ENCODE peak calls at places on chromosomes 6 and 20, in ten cellular contexts. R, T, M, S, F, D, N, A, I and E are unnamed samples.

GRCh38 chr6:235763-236360 is 56.4 kb upstream of the DUSP22 start:
- DNase-seq in M (peak; percentile 78), I (no peak), R (no peak), A (peak; percentile 87), S (peak; percentile 85), T (no peak), F (no peak), N (no peak), D (no peak), E (no peak)

GRCh38 chr6:43758617-43759050 is 11.4 kb upstream of the VEGFA start:
- DNase-seq in N (peak; percentile 13), D (peak; percentile 68), A (no peak), T (peak; percentile 56), I (no peak), S (no peak), R (no peak), F (no peak), M (no peak), E (no peak)

GRCh38 chr6:147715035-147715434 is 206.5 kb downstream of the SAMD5 start:
- DNase-seq in T (no peak), N (no peak), S (no peak), F (no peak), A (no peak), D (no peak), M (no peak), I (no peak), R (no peak), E (no peak)

GRCh38 chr20:18307301-18307700 is 19.0 kb downstream of the ZNF133 start:
- DNase-seq in S (no peak), D (no peak), R (no peak), I (no peak), A (no peak), F (no peak), N (no peak), M (no peak), T (no peak), E (no peak)

GRCh38 chr20:45080867-45081616 is 19.9 kb downstream of the KCNS1 start:
- DNase-seq in M (peak; percentile 56), F (no peak), N (no peak), D (no peak), R (no peak), T (peak; percentile 58), I (no peak), A (no peak), S (no peak), E (no peak)

GRCh38 chr6:108793449-108794134 is 54.6 kb upstream of the ARMC2 start:
- DNase-seq in A (no peak), T (no peak), R (no peak), S (no peak), I (no peak), M (no peak), N (no peak), F (no peak), D (no peak), E (no peak)

GRCh38 chr6:163415620-163416379 is 1.3 kb downstream of the QKI start:
- DNase-seq in S (peak; percentile 72), F (peak; percentile 64), N (peak; percentile 58), A (peak; percentile 80), D (peak; percentile 71), I (peak; percentile 31), M (peak; percentile 66), R (no peak), T (no peak), E (no peak)

GRCh38 chr6:37938909-37939308 is 119.4 kb downstream of the ZFAND3 start:
- DNase-seq in T (no peak), I (no peak), D (no peak), N (no peak), R (no peak), M (peak; percentile 13), S (no peak), A (no peak), F (no peak), E (no peak)

GRCh38 chr20:64229537-64230061 is 25.9 kb upstream of the PCMTD2 start:
- DNase-seq in F (peak; percentile 2), D (no peak), T (no peak), M (no peak), A (no peak), N (no peak), S (no peak), I (no peak), R (no peak), E (no peak)

GRCh38 chr6:75143186-75143585 is 62.7 kb downstream of the COL12A1 start:
- DNase-seq in S (no peak), I (no peak), A (no peak), T (no peak), M (peak; percentile 83), D (no peak), R (peak; percentile 70), N (no peak), F (no peak), E (no peak)

GRCh38 chr6:25083784-25084507 is 148.2 kb upstream of the RIPOR2 start:
- DNase-seq in F (no peak), A (no peak), I (no peak), R (no peak), D (no peak), T (no peak), S (no peak), N (no peak), M (no peak), E (no peak)

GRCh38 chr6:138504764-138505689 is 5.7 kb upstream of the NHSL1 start:
- DNase-seq in A (no peak), D (no peak), F (no peak), M (no peak), S (no peak), T (no peak), N (no peak), I (no peak), R (no peak), E (no peak)

DNA sequence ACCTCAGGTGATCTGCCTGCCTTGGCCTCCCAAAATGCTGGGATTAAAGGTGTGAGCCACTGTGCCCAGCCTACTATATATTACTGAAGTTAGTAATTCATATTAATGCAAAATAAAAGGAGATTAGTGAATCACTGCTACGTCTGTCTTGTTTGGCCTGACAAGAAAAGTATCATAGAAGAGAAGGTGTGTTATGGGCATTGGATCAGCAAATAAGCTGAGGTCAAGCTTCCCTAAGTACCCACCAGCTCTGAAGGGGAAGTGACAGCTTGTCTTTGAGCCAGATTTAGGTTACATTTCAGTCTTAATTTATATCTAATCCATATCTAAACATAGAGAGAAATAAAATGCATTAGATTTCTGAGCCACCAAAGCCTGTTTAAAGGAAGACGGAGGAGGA is 7.1 kb downstream of the SGK1 start:
- DNase-seq in M (no peak), D (no peak), A (no peak), T (no peak), F (no peak), S (no peak), R (no peak), N (no peak), I (no peak), E (no peak)
- TF ChIP-seq CTCF in M (no peak), D (no peak), A (no peak), T (no peak), F (no peak), S (no peak), R (no peak), N (no peak), I (no peak), E (no peak)

DNA sequence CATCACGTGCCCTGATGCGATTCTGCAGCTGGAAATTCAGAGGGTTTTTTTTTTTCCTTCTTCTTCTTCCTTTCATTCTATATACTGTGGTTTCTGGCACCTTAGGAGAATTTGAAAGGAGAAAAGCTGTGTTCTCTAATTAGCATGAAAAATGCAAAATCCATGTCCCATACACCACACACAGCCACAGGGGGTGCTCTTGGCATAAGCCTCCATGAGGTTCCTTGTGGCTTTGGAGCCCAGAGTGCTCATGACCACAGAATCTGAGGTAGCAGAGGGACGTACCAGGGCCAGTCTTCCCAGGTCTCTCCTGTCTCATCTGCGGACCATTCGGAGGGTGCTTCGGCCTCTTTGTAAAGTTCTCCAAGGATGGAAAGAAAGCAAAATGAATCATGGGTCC is 258.4 kb upstream of the CDH4 start:
- DNase-seq in M (peak; percentile 17), A (no peak), F (no peak), D (no peak), S (no peak), R (no peak), N (no peak), I (no peak), T (no peak), E (no peak)
- TF ChIP-seq CTCF in M (peak; percentile 37), A (no peak), F (no peak), D (no peak), S (no peak), R (peak; percentile 15), N (no peak), I (no peak), T (no peak), E (no peak)

GRCh38 chr6:51565472-51565871 is 521.9 kb downstream of the PKHD1 start:
- DNase-seq in S (no peak), I (no peak), M (no peak), F (no peak), N (no peak), D (no peak), R (no peak), A (no peak), T (no peak), E (no peak)

GRCh38 chr6:51570168-51570921 is 517.1 kb downstream of the PKHD1 start:
- DNase-seq in F (no peak), I (no peak), T (no peak), S (no peak), N (no peak), M (no peak), D (no peak), R (no peak), A (no peak), E (no peak)

GRCh38 chr6:51571168-51571567 is 516.2 kb downstream of the PKHD1 start:
- DNase-seq in S (no peak), A (no peak), F (no peak), D (no peak), T (no peak), M (no peak), R (no peak), I (no peak), N (no peak), E (no peak)

GRCh38 chr6:51568771-51569170 is 518.6 kb downstream of the PKHD1 start:
- DNase-seq in I (no peak), N (no peak), D (no peak), F (no peak), S (no peak), R (no peak), A (no peak), M (no peak), T (peak; percentile 9), E (no peak)

DNA sequence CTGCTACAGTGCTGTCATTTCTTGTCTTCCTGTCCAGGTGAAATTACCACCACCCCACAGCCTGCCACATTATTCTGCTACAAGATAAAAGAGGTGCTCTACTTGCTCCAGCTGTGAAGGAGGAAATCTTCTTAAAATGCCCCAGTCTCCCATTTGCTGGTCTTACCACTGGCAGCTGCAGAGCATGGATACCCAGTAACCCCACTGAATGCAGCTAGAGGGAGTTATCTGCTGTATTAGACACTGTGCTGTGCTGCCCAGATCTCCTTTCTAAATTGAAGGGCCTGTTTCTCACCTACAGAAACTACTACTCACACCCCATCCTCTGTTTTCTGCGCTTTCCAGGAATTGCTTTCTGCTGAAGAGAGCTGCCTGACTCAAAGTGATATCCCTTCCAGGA is 517.8 kb downstream of the PKHD1 start:
- DNase-seq in A (peak; percentile 9), T (no peak), R (no peak), S (no peak), D (no peak), F (no peak), M (no peak), N (no peak), I (no peak), E (no peak)
- TF ChIP-seq CTCF in A (peak; percentile 2), T (no peak), R (no peak), S (peak; percentile 4), D (no peak), F (no peak), M (no peak), N (no peak), I (no peak), E (peak; percentile 9)

GRCh38 chr6:52207066-52207465 is 20.9 kb downstream of the IL17A start:
- DNase-seq in I (no peak), T (no peak), F (no peak), M (no peak), N (no peak), A (peak; percentile 32), S (no peak), R (no peak), D (no peak), E (no peak)
- TF ChIP-seq CTCF in I (no peak), T (no peak), F (no peak), M (no peak), N (no peak), A (peak; percentile 32), S (peak; percentile 17), R (no peak), D (no peak), E (peak; percentile 55)